ENCODE peak calls at places on chromosomes 5 and 9, in six cellular contexts. Q, A, P, F, I and Y are unnamed samples.

GRCh38 chr5:112024769-112025168 is 267.8 kb upstream of the NREP start:
- DNase-seq in I (no peak), Q (no peak), P (no peak), A (no peak), F (no peak), Y (no peak)

GRCh38 chr5:134642931-134643530 is 5.6 kb upstream of the SEC24A start:
- DNase-seq in A (no peak), I (no peak), P (no peak), Q (peak), F (peak), Y (no peak)

GRCh38 chr9:68702493-68702892 is 2.5 kb upstream of the PIP5K1B start:
- DNase-seq in A (no peak), P (no peak), Q (no peak), I (peak), F (peak), Y (no peak)

GRCh38 chr5:112883192-112883591 is 22.1 kb downstream of the SRP19 start:
- DNase-seq in A (no peak), Q (no peak), P (no peak), F (no peak), I (no peak), Y (no peak)

GRCh38 chr5:6517494-6517893 is 68.8 kb downstream of the UBE2QL1 start:
- DNase-seq in A (no peak), F (no peak), I (no peak), P (no peak), Q (no peak), Y (no peak)

GRCh38 chr9:86494644-86495081 is 140.5 kb upstream of the TUT7 start:
- DNase-seq in Q (peak), F (peak), A (no peak), I (no peak), P (no peak), Y (no peak)

GRCh38 chr5:142235050-142235797 is 89.6 kb downstream of the SPRY4 start:
- DNase-seq in Q (peak), A (peak), I (no peak), F (peak), P (no peak), Y (no peak)

GRCh38 chr5:169424279-169424955 is 123.5 kb upstream of the SLIT3 start:
- DNase-seq in A (no peak), F (no peak), I (no peak), P (peak), Q (no peak), Y (no peak)

GRCh38 chr5:71719092-71719964 is at the start of gene CARTPT:
- DNase-seq in I (no peak), P (peak), A (no peak), Q (no peak), F (peak), Y (no peak)

GRCh38 chr9:118170032-118170955 is 466.1 kb downstream of the TLR4 start:
- DNase-seq in A (no peak), P (no peak), I (peak), Q (peak), F (peak), Y (peak)

GRCh38 chr9:124721109-124721850 is 49.8 kb downstream of the NR6A1 start:
- DNase-seq in F (peak), P (no peak), I (peak), Q (peak), A (no peak), Y (no peak)

DNA sequence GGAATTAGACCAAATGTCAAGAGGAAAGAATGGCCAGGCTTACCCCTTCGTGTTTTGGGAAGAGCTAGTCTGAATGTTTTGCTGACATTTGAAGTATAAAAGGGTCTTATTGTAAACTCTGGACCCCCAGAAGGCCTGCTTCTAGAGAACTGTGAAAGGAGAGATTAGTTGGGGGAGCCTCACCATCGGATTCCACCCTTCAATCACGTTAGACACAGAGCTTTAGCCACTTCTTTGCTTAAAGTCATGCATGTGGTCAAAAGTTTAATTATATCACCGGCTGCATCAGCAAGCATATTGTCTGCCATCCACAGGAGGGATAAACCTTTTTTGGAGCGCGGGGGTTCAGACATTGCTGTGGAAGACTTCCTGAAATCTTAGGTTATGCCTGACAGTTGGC is 93.2 kb downstream of the EFNA5 start:
- DNase-seq in A (no peak), F (no peak), I (no peak), Q (no peak), P (no peak), Y (no peak)
- H3K4me3 ChIP-seq in A (no peak), F (no peak), I (no peak), Q (no peak), P (no peak), Y (no peak)

DNA sequence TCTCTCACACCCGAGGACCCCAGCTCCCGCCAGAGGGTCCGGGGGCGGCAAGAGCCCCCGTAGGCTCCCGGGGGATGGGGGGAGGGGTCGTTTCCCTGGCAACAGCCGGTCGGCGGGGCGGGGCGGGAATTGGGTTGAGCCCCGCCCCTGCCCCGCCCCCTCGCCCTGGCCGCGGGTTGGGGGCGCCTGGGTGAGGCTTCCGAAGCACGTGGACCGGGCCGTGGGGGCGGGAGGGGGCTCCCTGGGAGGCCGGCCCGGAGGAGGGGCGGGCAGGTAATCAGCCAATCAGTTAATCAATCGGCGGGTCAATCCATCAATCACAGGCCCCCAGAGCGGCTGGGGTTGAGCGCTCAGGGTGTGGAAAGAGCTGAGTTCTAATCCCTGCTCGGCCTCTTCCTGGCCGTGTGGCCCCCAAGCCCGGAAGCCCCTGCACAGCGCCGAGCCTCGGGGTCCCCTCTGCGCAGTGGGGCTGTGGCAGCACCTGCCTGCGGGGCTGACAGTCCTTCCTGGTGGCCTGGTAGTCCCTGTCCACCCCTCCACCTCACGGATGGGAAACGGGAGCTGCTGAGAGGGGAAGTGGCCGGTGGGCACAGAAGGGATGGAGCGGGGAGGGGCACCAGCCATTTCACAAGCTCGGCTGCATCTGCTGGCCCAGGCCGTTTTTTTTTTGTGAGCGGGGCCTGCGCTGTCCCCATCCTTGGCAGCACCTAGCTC is 174.3 kb upstream of the IER5L start:
- DNase-seq in I (no peak), Q (no peak), F (no peak), P (peak), A (no peak), Y (peak)
- H3K4me3 ChIP-seq in I (no peak), Q (peak), F (peak), P (peak), A (no peak), Y (no peak)

GRCh38 chr9:1759901-1760300 is 255.2 kb upstream of the SMARCA2 start:
- DNase-seq in I (no peak), P (no peak), F (no peak), A (no peak), Q (no peak), Y (no peak)
- H3K4me3 ChIP-seq in I (no peak), P (no peak), F (no peak), A (no peak), Q (no peak), Y (no peak)

GRCh38 chr5:16776611-16777251 is 159.4 kb downstream of the MYO10 start:
- DNase-seq in P (no peak), A (no peak), I (peak), Q (no peak), F (peak), Y (no peak)
- H3K4me3 ChIP-seq in P (no peak), A (no peak), I (no peak), Q (no peak), F (no peak), Y (no peak)